ENCODE peak calls at places on chromosomes 5 and 9, in eight cellular contexts. C is heart left ventricle, P is HepG2, D is fibroblast of the aortic adventitia, Y is heart right ventricle, N is sigmoid colon, X is astrocyte of the spinal cord, V is epithelial cell of esophagus. L is an unnamed sample.

GRCh38 chr5:180647941-180648500 is 1.4 kb downstream of the FLT4 start:
- DNase-seq in C (no peak), P (no peak), D (no peak), Y (no peak), N (no peak), X (no peak), V (no peak), L (no peak)

GRCh38 chr5:176521699-176522263 is 15.4 kb downstream of the RNF44 start:
- DNase-seq in C (no peak), P (no peak), D (no peak), Y (no peak), N (no peak), X (no peak), V (no peak), L (no peak)

GRCh38 chr5:11363779-11364178 is 540.5 kb downstream of the CTNND2 start:
- DNase-seq in C (no peak), P (no peak), D (no peak), Y (no peak), N (no peak), X (peak; percentile 40), V (no peak), L (no peak)

GRCh38 chr5:122050959-122051358 is 27.1 kb downstream of the LOX start:
- DNase-seq in C (no peak), P (no peak), D (no peak), Y (no peak), N (no peak), X (no peak), V (no peak), L (no peak)

GRCh38 chr5:135714126-135714894 is 120.2 kb upstream of the SLC25A48 start:
- DNase-seq in C (no peak), P (no peak), D (no peak), Y (no peak), N (no peak), X (no peak), V (no peak), L (peak; percentile 9)

GRCh38 chr5:1987471-1987870 is 104.7 kb upstream of the IRX4 start:
- DNase-seq in C (no peak), P (no peak), D (no peak), Y (no peak), N (no peak), X (no peak), V (no peak), L (no peak)

GRCh38 chr5:68771221-68771620 is 322.6 kb upstream of the SLC30A5 start:
- DNase-seq in C (peak; percentile 25), P (no peak), D (no peak), Y (no peak), N (no peak), X (no peak), V (no peak), L (no peak)

GRCh38 chr9:107118873-107119272 is 164.2 kb upstream of the RAD23B start:
- DNase-seq in C (no peak), P (no peak), D (no peak), Y (no peak), N (no peak), X (no peak), V (no peak), L (no peak)

GRCh38 chr9:38227656-38228055 is 158.6 kb upstream of the SHB start:
- DNase-seq in C (no peak), P (no peak), D (peak; percentile 1), Y (no peak), N (no peak), X (peak; percentile 10), V (peak; percentile 69), L (peak; percentile 15)

GRCh38 chr5:33604503-33604902 is 163.7 kb downstream of the TARS1 start:
- DNase-seq in C (no peak), P (no peak), D (no peak), Y (no peak), N (no peak), X (no peak), V (no peak), L (no peak)

GRCh38 chr5:137705106-137705505 is 30.8 kb downstream of the KLHL3 start:
- DNase-seq in C (no peak), P (no peak), D (no peak), Y (no peak), N (no peak), X (no peak), V (peak; percentile 3), L (no peak)

GRCh38 chr5:110681109-110681508 is 45.4 kb downstream of the TMEM232 start:
- DNase-seq in C (no peak), P (no peak), D (no peak), Y (no peak), N (no peak), X (no peak), V (no peak), L (no peak)

GRCh38 chr9:129838707-129839259 is 3.5 kb downstream of the USP20 start:
- DNase-seq in C (no peak), P (no peak), D (peak; percentile 56), Y (no peak), N (no peak), X (peak; percentile 74), V (peak; percentile 71), L (peak; percentile 84)

GRCh38 chr5:107228237-107228636 is 442.5 kb downstream of the EFNA5 start:
- DNase-seq in C (no peak), P (no peak), D (no peak), Y (no peak), N (no peak), X (no peak), V (no peak), L (no peak)

GRCh38 chr5:139660105-139660915 is 12.2 kb downstream of the CXXC5 start:
- DNase-seq in C (peak; percentile 91), P (no peak), D (peak; percentile 21), Y (peak; percentile 78), N (peak; percentile 92), X (peak; percentile 48), V (peak; percentile 73), L (peak; percentile 58)

GRCh38 chr9:81860581-81860980 is 67.6 kb upstream of the SPATA31D4 start:
- DNase-seq in C (no peak), P (no peak), D (no peak), Y (no peak), N (no peak), X (no peak), V (no peak), L (no peak)

GRCh38 chr5:69467442-69468225 is 25.0 kb upstream of the OCLN start:
- DNase-seq in C (no peak), P (no peak), D (no peak), Y (no peak), N (no peak), X (no peak), V (no peak), L (peak; percentile 13)

DNA sequence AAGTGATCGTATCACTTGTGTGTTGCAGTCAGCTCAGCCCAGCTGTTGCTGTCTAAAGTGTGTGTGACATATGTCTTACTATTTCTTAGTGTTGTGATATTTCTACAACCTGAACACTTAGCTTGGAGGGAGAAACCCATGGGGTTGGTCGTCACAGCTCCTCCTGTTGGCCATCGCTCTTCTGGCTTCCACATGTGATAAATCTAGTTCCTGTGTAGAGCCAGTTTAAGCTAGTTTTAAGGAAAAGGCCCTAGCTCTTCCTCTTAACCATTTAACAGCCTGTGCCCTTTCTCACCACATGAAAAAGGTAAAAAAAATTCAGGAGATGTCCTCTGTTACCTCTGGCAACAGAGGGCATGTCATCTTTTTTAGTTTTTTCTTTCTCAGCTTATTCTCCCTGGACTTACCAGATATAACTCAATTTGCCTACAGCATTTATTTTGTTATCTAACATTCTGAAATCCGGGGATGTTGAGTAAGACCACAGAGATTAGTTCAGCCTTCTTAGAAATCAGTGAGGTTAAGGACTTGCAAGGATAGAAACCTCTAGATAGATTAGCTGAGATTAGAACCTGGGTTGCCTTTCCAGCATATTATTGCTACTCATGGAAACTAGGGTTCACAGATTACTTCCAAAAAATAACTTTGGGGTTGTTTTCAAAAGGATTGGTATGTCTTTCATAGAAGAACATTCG is 100.4 kb downstream of the GAPVD1 start:
- DNase-seq in C (no peak), P (no peak), D (peak; percentile 13), Y (no peak), N (no peak), X (peak; percentile 16), V (peak; percentile 24), L (peak; percentile 39)
- TF ChIP-seq CTCF in C (no peak), P (peak; percentile 33), D (no peak), Y (no peak), N (no peak), X (peak; percentile 44), V (peak; percentile 28), L (peak; percentile 18)

DNA sequence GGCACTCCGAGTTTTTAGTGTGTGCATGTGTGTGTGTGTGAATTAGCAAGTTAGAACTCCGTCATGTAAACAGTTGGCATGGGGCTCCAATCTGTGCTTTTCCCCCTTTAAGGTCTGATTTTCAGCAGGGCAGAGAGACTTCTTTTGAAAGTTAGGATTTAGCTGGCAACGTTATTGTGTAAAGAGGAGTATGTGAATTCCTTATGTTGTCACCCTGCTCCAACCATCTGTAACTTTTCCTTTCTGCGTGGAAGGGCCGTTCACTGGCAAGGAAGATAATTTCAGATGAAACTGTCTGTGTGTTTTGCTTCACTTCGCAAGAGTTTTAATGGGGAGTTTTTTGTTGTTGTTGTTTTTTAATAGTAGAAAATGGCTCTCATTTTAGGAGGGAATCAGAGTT is 342 bp downstream of the SGCD start:
- DNase-seq in C (no peak), P (no peak), D (no peak), Y (no peak), N (no peak), X (no peak), V (no peak), L (no peak)
- H3K4me3 ChIP-seq in C (peak overlapping the region; percentile 51), P (no peak overlapping the region), D (peak overlapping the region; percentile 60), Y (peak overlapping the region; percentile 38), N (peak overlapping the region; percentile 57), X (peak overlapping the region; percentile 36), V (no peak overlapping the region), L (no peak overlapping the region)

DNA sequence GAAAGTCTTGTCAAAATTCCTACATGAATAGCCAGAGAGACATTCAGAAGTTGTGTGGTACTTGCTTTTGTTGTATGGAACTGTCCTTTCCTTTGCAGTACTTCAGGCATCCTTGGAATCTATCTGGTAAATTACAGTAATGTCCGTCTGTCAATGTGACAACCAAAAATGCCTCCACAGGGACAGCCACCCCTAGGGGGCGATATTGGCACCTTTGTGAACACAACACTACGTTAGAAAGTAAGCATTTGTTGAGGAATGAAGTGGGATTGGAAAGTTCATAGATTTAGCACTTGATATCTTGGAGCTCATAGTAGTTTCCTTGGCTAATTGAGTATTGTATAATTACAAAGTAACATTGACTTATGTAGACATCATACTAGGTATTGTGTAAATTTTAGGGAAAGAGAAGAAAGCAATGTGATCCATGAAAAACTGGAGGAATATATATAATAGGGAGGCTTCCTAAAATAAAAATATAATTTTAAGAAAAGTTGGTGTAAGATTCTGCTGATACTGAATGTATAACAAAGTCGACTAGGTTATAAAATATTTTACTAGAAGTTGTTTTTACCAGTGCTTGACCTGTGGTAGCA is 32.7 kb downstream of the TMEFF1 start:
- DNase-seq in C (peak; percentile 67), P (peak; percentile 67), D (peak; percentile 64), Y (peak; percentile 57), N (no peak), X (peak; percentile 33), V (peak; percentile 60), L (peak; percentile 77)
- TF ChIP-seq CTCF in C (peak; percentile 62), P (peak; percentile 80), D (peak; percentile 75), Y (peak; percentile 67), N (no peak), X (peak; percentile 75), V (peak; percentile 74), L (peak; percentile 84)

DNA sequence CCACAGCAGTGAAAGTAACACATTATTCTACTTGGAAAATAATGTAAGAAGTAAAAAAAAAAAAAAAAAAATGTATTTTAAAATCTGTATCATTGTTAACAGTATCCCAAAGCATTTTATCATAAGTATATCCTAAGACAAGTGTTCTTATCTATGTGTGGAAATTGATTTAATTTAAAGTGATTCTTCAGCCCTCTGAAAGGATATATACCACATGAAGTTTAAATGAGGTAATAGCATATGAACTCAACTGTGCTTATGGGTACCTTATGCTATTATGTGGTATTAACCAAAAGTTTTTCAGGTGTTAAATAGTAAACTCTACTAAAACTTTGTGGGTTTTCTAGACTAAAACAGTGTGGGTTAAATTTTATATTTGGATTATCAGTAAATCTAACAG is 2.8 kb upstream of the SECISBP2 start:
- DNase-seq in C (no peak), P (no peak), D (no peak), Y (no peak), N (no peak), X (no peak), V (no peak), L (no peak)
- H3K4me3 ChIP-seq in C (no peak overlapping the region), P (no peak overlapping the region), D (no peak overlapping the region), Y (no peak overlapping the region), N (no peak overlapping the region), X (no peak overlapping the region), V (no peak overlapping the region), L (no peak overlapping the region)

L was measured in cardiac fibroblast.